ENCODE peak calls at places on chromosomes 1 and 21, in four cellular contexts. T, S, X and F are unnamed samples.
A peak's percentile ranks its signal among the peaks of the same experiment; 100 is the strongest.

GRCh38 chr1:26234644-26235384 is 814 bp downstream of the CEP85 start:
- DNase-seq in S (peak; percentile 40), T (no peak), X (peak; percentile 5), F (peak; percentile 27)

GRCh38 chr1:59511476-59512465 is 214.9 kb downstream of the FGGY start:
- DNase-seq in X (no peak), S (no peak), T (no peak), F (no peak)

GRCh38 chr1:79845951-79846350 is 839.4 kb upstream of the ADGRL4 start:
- DNase-seq in T (no peak), S (no peak), X (peak; percentile 82), F (no peak)

GRCh38 chr1:111729271-111729921 is 9.8 kb downstream of the INKA2 start:
- DNase-seq in S (no peak), T (no peak), X (no peak), F (no peak)

GRCh38 chr1:2801046-2801445 is 447 bp downstream of the TTC34 start:
- DNase-seq in X (no peak), T (no peak), S (no peak), F (no peak)

GRCh38 chr1:225980005-225980404 is 19.1 kb downstream of the SDE2 start:
- DNase-seq in T (no peak), S (no peak), X (no peak), F (no peak)

GRCh38 chr1:109516872-109517271 is 7.3 kb upstream of the AMIGO1 start:
- DNase-seq in T (no peak), X (peak; percentile 29), S (no peak), F (no peak)

GRCh38 chr1:150309758-150310495 is 11.4 kb upstream of the PRPF3 start:
- DNase-seq in S (no peak), T (no peak), X (no peak), F (no peak)

GRCh38 chr21:35398366-35398982 is 349.4 kb upstream of the RUNX1 start:
- DNase-seq in S (no peak), X (peak; percentile 15), T (no peak), F (no peak)

GRCh38 chr1:32111789-32112188 is 3.9 kb downstream of the KPNA6 start:
- DNase-seq in S (no peak), X (peak; percentile 38), T (no peak), F (no peak)

GRCh38 chr1:201916649-201917249 is 28.1 kb downstream of the SHISA4 start:
- DNase-seq in S (peak; percentile 84), T (no peak), X (peak; percentile 94), F (peak; percentile 85)

GRCh38 chr21:43597052-43597451 is 62.2 kb downstream of the HSF2BP start:
- DNase-seq in T (no peak), X (peak; percentile 88), S (no peak), F (no peak)

GRCh38 chr1:37513795-37514349 is 694 bp downstream of the MEAF6 start:
- DNase-seq in X (no peak), S (peak; percentile 44), T (peak; percentile 65), F (no peak)

GRCh38 chr1:206935491-206936067 is 10.7 kb downstream of the PIGR start:
- DNase-seq in T (peak; percentile 83), X (peak; percentile 7), S (peak; percentile 59), F (peak; percentile 56)

GRCh38 chr1:184210048-184210447 is 158.5 kb downstream of the TSEN15 start:
- DNase-seq in S (no peak), T (no peak), X (peak; percentile 42), F (no peak)

GRCh38 chr1:209655412-209655811 is 3.2 kb upstream of the LAMB3 start:
- DNase-seq in X (no peak), T (no peak), S (no peak), F (no peak)

GRCh38 chr1:4172659-4173599 is 272.9 kb upstream of the C1orf174 start:
- DNase-seq in T (no peak), X (no peak), S (peak; percentile 44), F (peak; percentile 39)

GRCh38 chr1:9482403-9482802 is 56.9 kb upstream of the SLC25A33 start:
- DNase-seq in S (no peak), X (no peak), T (no peak), F (no peak)

GRCh38 chr1:52032785-52033131 is 852 bp downstream of the KTI12 start:
- DNase-seq in T (peak; percentile 36), S (peak; percentile 65), X (peak; percentile 60), F (peak; percentile 15)

GRCh38 chr1:206674745-206675175 is 9.9 kb upstream of the MAPKAPK2 start:
- DNase-seq in X (peak; percentile 100), T (no peak), S (no peak), F (peak; percentile 85)

GRCh38 chr1:202090994-202091393 is 31.7 kb upstream of the GPR37L1 start:
- DNase-seq in X (no peak), S (no peak), T (no peak), F (peak; percentile 55)

GRCh38 chr1:44714944-44715571 is 15.9 kb downstream of the RNU5D-1 start:
- DNase-seq in S (peak; percentile 83), T (peak; percentile 72), X (peak; percentile 73), F (peak; percentile 78)

GRCh38 chr1:117392776-117393175 is 25.5 kb downstream of the MAN1A2 start:
- DNase-seq in T (no peak), S (no peak), X (no peak), F (no peak)

GRCh38 chr1:93613895-93614294 is 67.7 kb downstream of the BCAR3 start:
- DNase-seq in T (no peak), X (peak; percentile 65), S (no peak), F (no peak)

GRCh38 chr1:21742578-21742977 is 40.4 kb downstream of the USP48 start:
- DNase-seq in S (no peak), X (peak; percentile 46), T (no peak), F (no peak)

GRCh38 chr1:78483903-78484302 is 6.9 kb upstream of the PTGFR start:
- DNase-seq in T (peak; percentile 25), X (peak; percentile 40), S (no peak), F (no peak)

GRCh38 chr1:115815694-115816093 is 25.2 kb downstream of the NHLH2 start:
- DNase-seq in T (no peak), S (no peak), X (no peak), F (no peak)

GRCh38 chr1:67850611-67851075 is 17.4 kb upstream of the GNG12 start:
- DNase-seq in X (peak; percentile 92), T (no peak), S (no peak), F (peak; percentile 55)

GRCh38 chr21:36073181-36073580 is 3.4 kb downstream of the CBR1 start:
- DNase-seq in T (no peak), X (no peak), S (no peak), F (no peak)

GRCh38 chr1:147337040-147337439 is 94.6 kb downstream of the CHD1L start:
- DNase-seq in X (no peak), T (peak; percentile 63), S (no peak), F (no peak)

GRCh38 chr1:62076286-62076685 is 118.4 kb upstream of the L1TD1 start:
- DNase-seq in S (no peak), T (no peak), X (peak; percentile 63), F (peak; percentile 10)

GRCh38 chr1:57321776-57322175 is 102.1 kb downstream of the DAB1 start:
- DNase-seq in X (no peak), S (no peak), T (no peak), F (no peak)

GRCh38 chr21:32020551-32020950 is 147.7 kb downstream of the HUNK start:
- DNase-seq in X (no peak), T (no peak), S (no peak), F (no peak)

DNA sequence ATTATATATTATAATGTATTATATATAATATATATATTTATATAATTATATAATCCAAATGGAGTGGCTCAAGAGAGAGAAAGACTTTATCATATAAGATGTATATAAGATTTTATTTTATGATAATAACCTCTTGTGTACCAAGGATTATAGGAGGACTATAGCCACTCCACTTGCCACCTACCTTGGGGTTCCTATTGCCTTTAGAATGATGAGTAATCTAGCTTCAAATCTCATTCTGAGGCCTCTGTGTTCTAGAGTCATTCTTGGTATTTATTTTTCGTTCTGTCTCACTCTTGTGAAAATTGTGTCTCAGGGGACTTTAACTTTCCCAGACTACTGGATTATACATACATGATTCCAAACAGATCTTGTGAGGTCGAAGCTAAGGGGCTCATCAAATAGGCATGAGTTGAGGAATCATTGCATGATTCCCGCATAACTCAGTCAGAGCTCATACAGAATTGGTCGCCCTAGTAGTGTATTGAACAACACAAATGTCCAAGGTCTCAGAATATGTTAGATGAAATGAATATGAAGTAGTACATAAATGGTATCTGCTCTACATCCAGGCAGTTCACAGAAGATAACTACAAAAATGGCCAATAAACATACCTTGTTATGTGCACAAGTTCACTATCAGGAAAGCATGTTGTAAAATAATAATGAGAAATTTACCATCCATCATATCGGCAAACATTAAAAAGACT is 159.5 kb upstream of the RNPC3 start:
- DNase-seq in S (no peak), T (no peak), X (no peak), F (no peak)
- TF ChIP-seq USF2 in S (no peak), T (no peak), X (no peak), F (no peak)

GRCh38 chr1:224052767-224053166 is 61.1 kb upstream of the FBXO28 start:
- DNase-seq in T (no peak), S (no peak), X (peak; percentile 89), F (no peak)

GRCh38 chr1:224051086-224051406 is 62.9 kb upstream of the FBXO28 start:
- DNase-seq in T (no peak), X (no peak), S (no peak), F (no peak)

GRCh38 chr1:224042557-224043118 is 71.3 kb upstream of the FBXO28 start:
- DNase-seq in X (peak; percentile 45), T (no peak), S (no peak), F (no peak)

GRCh38 chr1:224045556-224045955 is 68.4 kb upstream of the FBXO28 start:
- DNase-seq in T (no peak), S (no peak), X (no peak), F (no peak)

GRCh38 chr1:224047538-224047937 is 66.4 kb upstream of the FBXO28 start:
- DNase-seq in S (no peak), T (no peak), X (peak; percentile 75), F (no peak)
- TF ChIP-seq USF2 in S (no peak), T (no peak), X (peak; percentile 9), F (no peak)

DNA sequence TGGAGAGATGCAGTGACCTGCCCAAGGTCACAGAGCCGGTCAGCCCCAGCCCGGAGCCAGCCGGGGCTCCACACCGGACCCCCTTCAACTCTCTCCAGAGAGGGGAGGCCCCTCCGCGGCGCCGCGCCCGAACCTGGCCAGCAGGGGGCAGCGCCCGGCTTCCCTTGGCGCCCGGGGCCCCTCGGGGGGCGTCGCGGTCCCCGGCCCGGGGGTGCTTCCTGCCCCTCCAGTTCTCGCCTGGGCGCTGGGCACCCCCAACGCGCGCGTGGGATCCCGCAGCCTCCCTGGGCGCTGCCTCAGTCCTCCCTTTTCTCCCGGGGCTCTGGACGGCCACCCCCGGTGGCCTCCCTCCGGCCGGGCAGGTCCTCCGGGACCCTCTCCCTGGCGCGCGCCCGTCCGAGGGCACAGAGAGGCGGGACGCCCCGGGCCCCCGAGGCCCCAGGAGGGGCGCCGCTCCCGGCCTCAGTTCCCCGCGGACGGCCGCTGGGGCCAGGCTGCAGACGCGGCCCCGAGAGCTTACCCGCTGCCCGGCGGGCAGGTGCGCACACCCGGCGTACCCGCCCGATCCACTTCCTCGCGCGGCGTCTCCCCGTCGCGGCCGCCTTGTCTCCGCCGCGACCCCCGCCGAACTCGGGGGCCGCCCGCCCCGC is 406 bp downstream of the HTR1D start:
- DNase-seq in S (peak; percentile 89), T (peak; percentile 72), X (no peak), F (no peak)
- TF ChIP-seq USF2 in S (no peak), T (no peak), X (no peak), F (no peak)

GRCh38 chr1:113913312-113913668 is 8.2 kb downstream of the DCLRE1B start:
- DNase-seq in X (no peak), S (no peak), T (no peak), F (no peak)

GRCh38 chr1:113913887-113914664 is 8.9 kb downstream of the DCLRE1B start:
- DNase-seq in S (no peak), T (no peak), X (no peak), F (no peak)

GRCh38 chr1:113918243-113918642 is 10.9 kb upstream of the HIPK1 start:
- DNase-seq in T (no peak), X (no peak), S (no peak), F (no peak)

GRCh38 chr1:113916974-113917373 is 11.8 kb downstream of the DCLRE1B start:
- DNase-seq in S (no peak), X (no peak), T (no peak), F (no peak)

GRCh38 chr1:113917400-113918082 is 11.6 kb upstream of the HIPK1 start:
- DNase-seq in T (no peak), X (peak; percentile 75), S (no peak), F (no peak)
- TF ChIP-seq USF2 in T (no peak), X (no peak), S (no peak), F (no peak)